ENCODE peak calls at places on chromosomes 16 and 17, in seven cellular contexts. D is endothelial cell; K is neuronal stem cell; F is activated CD4-positive, alpha-beta T cell treated with anti-CD3 and anti-CD28 coated beads for 24 hours; X is stimulated activated CD4-positive, alpha-beta T cell treated with anti-CD3 and anti-CD28 coated beads, TNF-alpha, amount 100 ng/mL, for 4 hours; V is ELF-1; O is omental fat pad. T is an unnamed sample.
A peak's percentile ranks its signal among the peaks of the same experiment; 100 is the strongest.

GRCh38 chr16:81201267-81201666 is 37.2 kb upstream of the BCO1 start:
- DNase-seq in O (no peak), K (no peak), V (no peak), D (no peak), F (no peak), X (no peak), T (no peak)

GRCh38 chr17:81034168-81034777 is 678 bp upstream of the BAIAP2 start:
- DNase-seq in O (no peak), X (no peak), K (no peak), D (no peak), F (no peak), V (no peak), T (no peak)

GRCh38 chr16:67884684-67885083 is at the start of gene NRN1L:
- DNase-seq in F (no peak), K (peak; percentile 75), D (peak; percentile 72), X (no peak), V (peak; percentile 97), O (peak; percentile 53), T (peak; percentile 72)

GRCh38 chr17:50331085-50331791 is 14.7 kb upstream of the XYLT2 start:
- DNase-seq in F (no peak), D (no peak), K (no peak), V (no peak), O (no peak), X (no peak), T (no peak)

GRCh38 chr17:4362141-4362540 is 4.3 kb downstream of the UBE2G1 start:
- DNase-seq in V (no peak), K (no peak), X (no peak), O (no peak), F (no peak), D (no peak), T (no peak)

GRCh38 chr17:8001976-8002645 is at the start of gene GUCY2D:
- DNase-seq in V (no peak), D (no peak), O (no peak), K (no peak), F (no peak), X (no peak), T (no peak)

GRCh38 chr16:66752379-66752778 is 970 bp upstream of the DYNC1LI2 start:
- DNase-seq in O (no peak), V (no peak), D (no peak), X (no peak), K (no peak), F (no peak), T (no peak)

GRCh38 chr16:4085405-4085970 is 30.8 kb downstream of the ADCY9 start:
- DNase-seq in V (peak; percentile 52), X (no peak), O (no peak), F (no peak), D (no peak), K (no peak), T (no peak)

GRCh38 chr16:54277845-54278703 is 8.5 kb downstream of the IRX3 start:
- DNase-seq in K (peak; percentile 36), V (peak; percentile 32), F (no peak), O (no peak), X (no peak), D (peak; percentile 16), T (peak; percentile 33)

GRCh38 chr16:10178079-10178478 is 4.1 kb downstream of the GRIN2A start:
- DNase-seq in X (no peak), V (no peak), D (no peak), O (no peak), K (no peak), F (no peak), T (no peak)

GRCh38 chr17:55750750-55751641 is at the start of gene PCTP:
- DNase-seq in K (peak; percentile 86), X (peak; percentile 59), D (peak; percentile 92), O (peak; percentile 83), F (peak; percentile 77), V (peak; percentile 97), T (peak; percentile 89)

GRCh38 chr16:67525176-67525860 is 3.3 kb upstream of the RIPOR1 start:
- DNase-seq in D (no peak), X (no peak), O (no peak), F (no peak), K (no peak), V (peak; percentile 31), T (no peak)

GRCh38 chr16:66899945-66900688 is 18.6 kb downstream of the CDH16 start:
- DNase-seq in O (peak; percentile 86), V (peak; percentile 51), D (peak; percentile 30), X (no peak), F (no peak), K (no peak), T (no peak)

GRCh38 chr16:14460726-14461125 is 169.3 kb downstream of the PARN start:
- DNase-seq in V (no peak), F (no peak), O (no peak), K (no peak), X (no peak), D (no peak), T (no peak)

GRCh38 chr16:74100405-74101316 is 196.0 kb upstream of the PSMD7 start:
- DNase-seq in K (no peak), X (no peak), F (no peak), O (no peak), V (no peak), D (no peak), T (no peak)

GRCh38 chr16:4016648-4017047 is 99.6 kb downstream of the ADCY9 start:
- DNase-seq in X (no peak), V (no peak), D (no peak), K (no peak), F (no peak), O (no peak), T (no peak)

GRCh38 chr16:86319871-86320270 is 190.5 kb upstream of the FOXF1 start:
- DNase-seq in X (no peak), O (no peak), V (no peak), D (no peak), F (no peak), K (no peak), T (no peak)

GRCh38 chr17:30921544-30922196 is at the start of gene ADAP2:
- DNase-seq in D (peak; percentile 29), F (no peak), K (no peak), V (peak; percentile 30), O (no peak), X (no peak), T (peak; percentile 8)

GRCh38 chr17:8057691-8058114 is 18.8 kb downstream of the ALOX15B start:
- DNase-seq in F (peak; percentile 26), O (no peak), D (peak; percentile 52), K (peak; percentile 77), X (peak; percentile 15), V (peak; percentile 77), T (peak; percentile 46)

GRCh38 chr17:38667099-38667786 is 7.5 kb downstream of the EPOP start:
- DNase-seq in F (no peak), V (peak; percentile 85), X (peak; percentile 30), D (peak; percentile 74), K (peak; percentile 74), O (no peak), T (peak; percentile 69)